ENCODE peak calls at places on chromosome 16, in six cellular contexts. D, P, V, C, Y and L are unnamed samples. For H3K4me1, the result is how much of the 10 kb centered on the place peaks cover.

GRCh38 chr16:22188595-22189442 is 17.3 kb upstream of the EEF2K start:
- DNase-seq in D (peak), P (peak), V (peak), C (peak), Y (peak), L (no peak)

GRCh38 chr16:79253100-79253631 is 347.4 kb downstream of the MAF start:
- DNase-seq in D (no peak), P (no peak), V (no peak), C (no peak), Y (no peak), L (no peak)

GRCh38 chr16:30894540-30895368 is 877 bp upstream of the BCL7C start:
- DNase-seq in D (peak), P (no peak), V (no peak), C (no peak), Y (peak), L (no peak)

GRCh38 chr16:83137894-83138293 is 511.1 kb downstream of the CDH13 start:
- DNase-seq in D (no peak), P (no peak), V (no peak), C (no peak), Y (no peak), L (no peak)

GRCh38 chr16:4200000-4200780 is 41.7 kb downstream of the SRL start:
- DNase-seq in D (peak), P (peak), V (peak), C (no peak), Y (peak), L (peak)

GRCh38 chr16:69644790-69645189 is 79.0 kb downstream of the NFAT5 start:
- DNase-seq in D (no peak), P (no peak), V (no peak), C (no peak), Y (no peak), L (no peak)

GRCh38 chr16:1180772-1181714 is 28.1 kb downstream of the CACNA1H start:
- DNase-seq in D (no peak), P (no peak), V (peak), C (no peak), Y (no peak), L (no peak)

GRCh38 chr16:11698271-11698689 is 30.0 kb downstream of the SNN start:
- DNase-seq in D (no peak), P (no peak), V (no peak), C (no peak), Y (peak), L (no peak)

GRCh38 chr16:86396318-86396882 is 113.9 kb upstream of the FOXF1 start:
- DNase-seq in D (peak), P (no peak), V (no peak), C (no peak), Y (no peak), L (no peak)

GRCh38 chr16:15682105-15682570 is 32.1 kb downstream of the NDE1 start:
- DNase-seq in D (peak), P (no peak), V (no peak), C (no peak), Y (peak), L (no peak)

GRCh38 chr16:25916091-25916490 is 224.3 kb downstream of the HS3ST4 start:
- DNase-seq in D (peak), P (no peak), V (no peak), C (no peak), Y (no peak), L (no peak)

GRCh38 chr16:53159781-53160436 is 105.1 kb downstream of the CHD9 start:
- DNase-seq in D (peak), P (no peak), V (no peak), C (no peak), Y (peak), L (no peak)

GRCh38 chr16:11010576-11011221 is 66.3 kb downstream of the CLEC16A start:
- DNase-seq in D (no peak), P (no peak), V (no peak), C (no peak), Y (no peak), L (no peak)

GRCh38 chr16:30934827-30935557 is 11.6 kb downstream of the FBXL19 start:
- DNase-seq in D (peak), P (no peak), V (no peak), C (no peak), Y (peak), L (no peak)

GRCh38 chr16:11796227-11797165 is 562 bp downstream of the ZC3H7A start:
- DNase-seq in D (peak), P (peak), V (peak), C (no peak), Y (peak), L (peak)

GRCh38 chr16:2024026-2024425 is 2.7 kb upstream of the NHERF2 start:
- DNase-seq in D (no peak), P (no peak), V (no peak), C (no peak), Y (no peak), L (no peak)

GRCh38 chr16:11534262-11534661 is 52.5 kb downstream of the LITAF start:
- DNase-seq in D (no peak), P (no peak), V (no peak), C (no peak), Y (no peak), L (no peak)

GRCh38 chr16:23105309-23105708 is 43.9 kb downstream of the USP31 start:
- DNase-seq in D (no peak), P (no peak), V (no peak), C (no peak), Y (no peak), L (no peak)

GRCh38 chr16:83159049-83159448 is 532.3 kb downstream of the CDH13 start:
- DNase-seq in D (no peak), P (no peak), V (no peak), C (no peak), Y (no peak), L (no peak)

GRCh38 chr16:15874745-15875314 is 13.6 kb downstream of the CEP20 start:
- DNase-seq in D (peak), P (no peak), V (no peak), C (no peak), Y (peak), L (peak)

GRCh38 chr16:29812754-29813643 is 1.0 kb downstream of the PRRT2 start:
- DNase-seq in D (no peak), P (no peak), V (no peak), C (no peak), Y (no peak), L (no peak)

GRCh38 chr16:74372953-74373846 is 2.9 kb upstream of the NPIPB15 start:
- DNase-seq in D (no peak), P (no peak), V (no peak), C (no peak), Y (no peak), L (no peak)
- H3K4me1 ChIP-seq in D (under half), P (under half), V (under half), C (under half), Y (under half), L (under half)

GRCh38 chr16:57147381-57148191 is 38.3 kb downstream of the PSME3IP1 start:
- DNase-seq in D (no peak), P (no peak), V (no peak), C (no peak), Y (no peak), L (peak)
- H3K27ac ChIP-seq in D (no peak), P (peak), V (peak), C (no peak), Y (no peak), L (peak)

DNA sequence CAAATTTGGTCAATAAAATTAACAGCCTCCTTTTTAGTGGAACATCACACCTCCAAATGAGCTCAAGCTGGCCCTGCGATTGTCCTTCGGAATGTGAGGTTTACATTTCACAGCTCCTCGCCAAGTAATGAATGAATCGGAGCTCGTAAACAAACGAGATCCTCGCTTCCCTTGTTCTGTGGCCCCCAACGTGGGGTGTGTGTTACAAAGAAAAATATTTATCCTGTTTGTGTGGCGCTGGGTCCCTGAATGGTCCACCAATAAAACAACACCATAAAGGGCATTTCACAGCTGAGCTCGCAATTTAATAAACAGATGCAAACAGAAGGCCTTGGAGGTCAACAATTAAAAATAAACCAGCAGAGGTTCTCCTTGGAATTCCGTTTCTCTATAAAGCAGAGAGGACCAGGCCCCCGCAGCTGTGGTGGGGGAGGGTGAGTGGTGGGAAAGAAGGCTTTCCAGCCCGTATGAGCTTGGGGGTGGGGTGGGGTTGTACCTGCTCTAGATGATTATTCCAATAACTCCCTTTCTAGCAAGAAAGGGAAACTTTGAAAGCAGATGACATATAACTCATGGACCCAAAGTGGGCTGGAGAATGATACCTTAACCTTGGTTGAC is 393.9 kb upstream of the SALL1 start:
- DNase-seq in D (no peak), P (no peak), V (no peak), C (no peak), Y (no peak), L (no peak)
- H3K4me1 ChIP-seq in D (under half), P (under half), V (under half), C (under half), Y (under half), L (under half)

DNA sequence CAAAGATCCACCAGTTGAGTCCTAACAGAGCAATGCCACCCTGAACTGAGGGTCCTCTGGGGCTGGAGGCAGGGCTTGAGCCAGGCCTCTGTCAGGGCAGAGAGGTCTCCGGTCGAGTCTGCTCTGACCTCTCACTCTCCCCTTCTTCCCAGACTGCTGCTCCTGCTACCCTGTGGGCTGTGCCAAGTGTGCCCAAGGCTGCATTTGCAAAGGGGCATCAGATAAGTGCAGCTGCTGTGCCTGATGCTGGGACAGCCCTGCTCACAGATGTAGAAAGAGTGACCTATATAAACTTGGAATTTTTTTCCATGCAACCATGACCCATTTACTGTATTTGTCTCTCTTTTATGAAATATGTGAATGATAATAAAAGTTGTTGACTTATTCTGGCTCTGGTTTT is 2.4 kb upstream of the MT1B start:
- DNase-seq in D (no peak), P (no peak), V (no peak), C (no peak), Y (no peak), L (no peak)
- H3K27ac ChIP-seq in D (no peak), P (no peak), V (no peak), C (no peak), Y (no peak), L (no peak)

DNA sequence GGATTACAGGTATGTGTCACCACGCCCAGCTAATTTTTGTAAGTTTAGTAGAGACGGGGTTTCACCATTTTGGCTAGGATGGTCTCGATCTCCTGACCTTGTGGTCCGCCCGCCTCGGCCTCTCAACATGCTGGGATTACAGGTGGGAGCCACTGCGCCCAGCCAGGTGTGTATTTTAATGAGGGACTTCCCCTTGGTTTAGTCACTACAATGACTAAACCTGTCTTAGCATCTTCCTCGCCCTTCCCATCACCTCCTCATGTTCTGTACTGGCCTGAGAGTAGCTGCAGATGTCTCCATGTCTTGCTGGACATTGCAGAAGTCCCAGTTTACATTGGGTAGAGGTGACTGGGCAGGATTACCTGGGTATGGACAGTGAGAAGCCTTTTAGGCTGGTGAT is 9.6 kb downstream of the SLC7A6 start:
- DNase-seq in D (no peak), P (no peak), V (peak), C (no peak), Y (no peak), L (no peak)
- H3K4me1 ChIP-seq in D (under half), P (under half), V (under half), C (half or more), Y (under half), L (half or more)

GRCh38 chr16:27723711-27724490 is 174.0 kb downstream of the KATNIP start:
- DNase-seq in D (no peak), P (no peak), V (peak), C (no peak), Y (no peak), L (no peak)
- H3K27ac ChIP-seq in D (no peak), P (no peak), V (no peak), C (no peak), Y (no peak), L (no peak)

DNA sequence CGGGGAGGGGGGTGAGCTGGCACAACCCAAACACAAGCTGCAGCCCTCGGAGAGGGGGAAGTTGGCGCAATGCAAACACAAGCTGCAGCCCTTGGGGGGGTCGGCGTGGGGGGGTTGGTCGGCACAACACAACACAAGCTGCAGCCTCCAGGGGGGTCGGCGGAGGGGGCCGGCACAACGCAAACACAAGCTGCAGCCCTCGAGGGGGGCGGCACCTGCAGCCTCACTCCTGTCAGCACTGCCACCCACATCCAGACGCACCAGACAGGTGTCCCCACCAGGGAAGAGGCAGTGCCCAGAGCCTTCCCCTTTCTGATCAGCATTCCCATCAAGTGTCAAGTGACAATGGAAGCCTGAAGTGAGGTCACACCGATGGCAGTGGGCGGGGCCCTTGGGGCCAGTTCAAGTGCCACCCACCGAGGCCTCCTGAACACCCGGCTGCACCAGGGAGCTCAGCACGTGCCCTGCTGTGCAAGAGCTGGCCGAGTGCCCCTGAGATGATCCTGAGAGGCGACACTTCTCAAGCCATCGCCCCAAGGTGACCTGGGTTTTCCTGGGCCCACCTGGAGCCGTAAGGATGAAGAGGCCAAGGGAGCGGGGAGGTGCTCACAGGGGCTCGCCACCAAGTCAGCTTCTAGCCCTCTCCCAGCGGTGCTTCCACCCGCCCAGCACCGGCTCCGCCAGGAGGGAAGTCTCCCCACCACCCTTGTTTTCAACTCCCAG is 59.3 kb downstream of the KLHDC4 start:
- DNase-seq in D (no peak), P (peak), V (no peak), C (no peak), Y (no peak), L (no peak)
- H3K4me1 ChIP-seq in D (under half), P (under half), V (under half), C (under half), Y (under half), L (under half)

DNA sequence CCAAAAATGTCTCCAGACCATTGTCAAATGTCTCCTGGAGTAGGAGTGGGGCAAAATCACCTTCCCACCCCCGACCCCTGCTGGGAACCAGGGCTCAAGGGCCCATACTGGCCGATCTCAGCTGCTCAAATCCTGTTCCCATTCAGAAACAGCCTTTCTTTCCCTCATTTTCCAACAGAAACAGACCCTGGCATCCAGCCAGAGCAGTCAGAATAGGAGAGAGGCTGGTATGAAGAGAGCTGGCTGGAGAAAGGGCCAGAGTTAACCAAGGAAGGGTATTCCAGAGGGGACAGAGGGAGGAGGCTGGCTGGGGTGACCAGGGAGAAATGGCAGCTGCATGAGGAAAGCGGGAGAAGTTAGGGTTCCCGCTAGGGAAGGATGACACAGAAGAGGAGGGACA is 199.1 kb downstream of the XYLT1 start:
- DNase-seq in D (no peak), P (no peak), V (no peak), C (no peak), Y (no peak), L (no peak)
- H3K27ac ChIP-seq in D (no peak), P (no peak), V (no peak), C (no peak), Y (no peak), L (no peak)

GRCh38 chr16:88941933-88942909 is 34.8 kb downstream of the CBFA2T3 start:
- DNase-seq in D (no peak), P (no peak), V (peak), C (peak), Y (no peak), L (peak)
- H3K4me1 ChIP-seq in D (under half), P (under half), V (under half), C (under half), Y (under half), L (under half)